ENCODE peak calls at places on chromosomes 16 and 17, in seven cellular contexts. Y is astrocyte of the spinal cord, J is cardiac muscle cell, G is dorsolateral prefrontal cortex, R is suprapubic skin, U is GM12878, T is neural progenitor cell. B is an unnamed sample.

GRCh38 chr17:47999612-48000011 is 28.7 kb downstream of the CDK5RAP3 start:
- DNase-seq in U (no peak), J (no peak), Y (no peak), T (no peak), R (no peak), G (no peak), B (peak; percentile 64)

GRCh38 chr16:81366316-81366932 is 51.7 kb downstream of the GAN start:
- DNase-seq in J (peak; percentile 70), Y (peak; percentile 60), U (peak; percentile 23), T (peak; percentile 60), G (no peak), R (no peak), B (peak; percentile 5)

GRCh38 chr17:81431545-81432482 is 36.6 kb downstream of the BAHCC1 start:
- DNase-seq in G (no peak), J (no peak), T (no peak), Y (no peak), U (no peak), R (no peak), B (no peak)

GRCh38 chr16:87423429-87423828 is 31.3 kb downstream of the MAP1LC3B start:
- DNase-seq in G (no peak), Y (no peak), U (no peak), J (no peak), T (no peak), R (no peak), B (no peak)

GRCh38 chr16:75534560-75535205 is 1.2 kb downstream of the CHST5 start:
- DNase-seq in J (no peak), T (no peak), U (no peak), Y (no peak), G (no peak), R (no peak), B (no peak)

GRCh38 chr17:50114849-50115357 is 15.1 kb downstream of the SAMD14 start:
- DNase-seq in J (peak; percentile 75), T (peak; percentile 85), U (no peak), G (no peak), R (no peak), Y (peak; percentile 70), B (no peak)

GRCh38 chr17:74631468-74632195 is 8.1 kb upstream of the CD300E start:
- DNase-seq in G (no peak), T (no peak), J (peak; percentile 68), R (no peak), U (peak; percentile 45), Y (no peak), B (peak; percentile 18)

GRCh38 chr17:27379863-27380533 is 76.2 kb upstream of the KSR1 start:
- DNase-seq in T (peak; percentile 77), G (peak; percentile 45), R (peak; percentile 82), J (peak; percentile 78), U (no peak), Y (peak; percentile 64), B (no peak)

GRCh38 chr17:10775740-10776333 is 28.1 kb downstream of the TMEM238L start:
- DNase-seq in G (no peak), Y (no peak), T (no peak), J (no peak), R (no peak), U (no peak), B (no peak)

GRCh38 chr16:28549301-28549899 is 4.3 kb upstream of the SGF29 start:
- DNase-seq in G (no peak), R (no peak), J (peak; percentile 68), Y (peak; percentile 38), U (no peak), T (no peak), B (no peak)

GRCh38 chr16:739560-740458 is 988 bp downstream of the CIAO3 start:
- DNase-seq in R (no peak), T (no peak), Y (no peak), G (no peak), U (no peak), J (no peak), B (no peak)

GRCh38 chr16:53071748-53072301 is 17.0 kb downstream of the CHD9 start:
- DNase-seq in Y (peak; percentile 54), J (peak; percentile 85), U (no peak), T (no peak), G (peak; percentile 42), R (no peak), B (no peak)

GRCh38 chr16:4693956-4694663 is 748 bp downstream of the NUDT16L1 start:
- DNase-seq in T (peak; percentile 37), G (no peak), J (peak; percentile 81), Y (peak; percentile 33), R (peak; percentile 80), U (no peak), B (peak; percentile 24)

GRCh38 chr17:7004398-7005253 is 7.8 kb upstream of the RNASEK start:
- DNase-seq in J (peak; percentile 68), U (peak; percentile 26), G (no peak), T (peak; percentile 78), Y (peak; percentile 53), R (no peak), B (no peak)

GRCh38 chr16:67278773-67279295 is 498 bp upstream of the PLEKHG4 start:
- DNase-seq in G (no peak), T (peak; percentile 28), U (no peak), J (no peak), R (no peak), Y (no peak), B (no peak)

GRCh38 chr17:77288115-77288619 is 147.4 kb downstream of the SEC14L1 start:
- DNase-seq in R (no peak), G (no peak), T (no peak), J (no peak), Y (no peak), U (no peak), B (no peak)

GRCh38 chr16:89171216-89172170 is at the start of gene CDH15:
- DNase-seq in Y (peak; percentile 80), U (peak; percentile 80), T (peak; percentile 99), G (peak; percentile 76), J (peak; percentile 88), R (peak; percentile 92), B (peak; percentile 8)

GRCh38 chr16:88681084-88681680 is 5.1 kb downstream of the SNAI3 start:
- DNase-seq in T (peak; percentile 43), G (no peak), R (no peak), U (no peak), Y (no peak), J (no peak), B (no peak)

GRCh38 chr17:75250009-75250471 is 11.4 kb downstream of the GGA3 start:
- DNase-seq in U (peak; percentile 79), Y (peak; percentile 18), G (no peak), J (peak; percentile 70), T (no peak), R (no peak), B (no peak)

GRCh38 chr16:4015275-4015990 is 100.8 kb downstream of the ADCY9 start:
- DNase-seq in R (no peak), J (no peak), T (no peak), G (no peak), Y (no peak), U (no peak), B (no peak)

GRCh38 chr16:55559233-55559632 is 7.3 kb upstream of the CAPNS2 start:
- DNase-seq in G (no peak), T (no peak), R (no peak), U (no peak), J (peak; percentile 55), Y (peak; percentile 69), B (no peak)

GRCh38 chr17:74541176-74542111 is 4.5 kb downstream of the CD300C start:
- DNase-seq in U (no peak), G (no peak), Y (no peak), T (no peak), R (no peak), J (no peak), B (no peak)

GRCh38 chr16:80231888-80232287 is 308.9 kb upstream of the DYNLRB2 start:
- DNase-seq in T (no peak), U (peak; percentile 39), G (no peak), Y (peak; percentile 90), J (peak; percentile 1), R (no peak), B (peak; percentile 63)

DNA sequence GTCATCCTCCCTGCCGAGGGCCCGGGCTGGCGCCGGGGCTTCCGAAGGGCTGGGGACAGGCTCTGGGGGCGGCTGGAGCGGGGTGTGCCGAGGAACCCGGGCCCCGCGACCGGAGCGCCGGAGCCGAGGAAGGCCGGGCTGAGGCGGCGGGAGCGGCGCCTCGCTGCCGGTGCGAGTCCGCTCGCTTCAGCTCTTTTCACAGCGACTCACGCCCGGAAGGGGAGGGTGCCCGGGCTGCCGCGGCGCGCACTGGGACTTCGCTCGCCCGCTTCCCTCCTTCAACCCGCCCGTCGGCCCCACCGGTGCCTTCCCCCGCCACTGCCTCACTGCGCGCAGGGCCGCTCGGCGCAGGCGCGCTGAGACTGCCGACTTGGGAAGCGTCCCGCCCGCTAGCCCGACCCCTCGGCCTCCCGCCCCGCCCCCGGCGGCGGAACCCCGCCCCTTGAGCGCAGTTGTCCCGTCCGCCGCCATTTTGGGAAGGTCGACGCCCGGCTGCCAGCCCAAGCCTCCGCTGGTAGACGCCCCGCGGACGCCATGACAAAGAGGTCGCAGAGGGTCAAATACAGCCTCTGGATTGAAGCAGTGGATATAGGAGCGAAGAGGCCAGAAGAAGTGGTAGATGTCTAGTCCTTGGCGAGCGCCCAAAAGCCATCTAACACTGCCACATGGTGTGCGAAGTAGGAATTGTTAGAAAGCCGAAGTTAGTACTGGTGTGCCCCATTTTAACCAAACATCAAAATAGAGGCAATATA is at the start of gene UBE2G1:
- DNase-seq in T (peak; percentile 99), J (peak; percentile 98), U (peak; percentile 89), Y (peak; percentile 97), R (peak; percentile 98), G (peak; percentile 94), B (peak; percentile 77)
- TF ChIP-seq CTCF in T (peak; percentile 43), J (peak; percentile 27), U (peak; percentile 34), Y (peak; percentile 17), R (peak; percentile 8), G (peak; percentile 49), B (peak; percentile 20)

GRCh38 chr16:31295206-31295605 is 35.4 kb downstream of the ITGAM start:
- DNase-seq in T (no peak), G (no peak), U (no peak), R (no peak), J (no peak), Y (no peak), B (no peak)
- H3K4me3 ChIP-seq in T (no peak overlapping the region), G (no peak overlapping the region), U (no peak overlapping the region), R (no peak overlapping the region), J (no peak overlapping the region), Y (no peak overlapping the region), B (no peak overlapping the region)

GRCh38 chr16:57165923-57166322 is 19.9 kb downstream of the PSME3IP1 start:
- DNase-seq in U (no peak), Y (peak; percentile 60), G (no peak), T (no peak), R (no peak), J (peak; percentile 76), B (no peak)
- TF ChIP-seq CTCF in U (no peak), Y (no peak), G (no peak), T (no peak), R (no peak), J (no peak), B (no peak)

GRCh38 chr16:57541754-57542435 is 548 bp upstream of the ADGRG5 start:
- DNase-seq in R (peak; percentile 47), Y (no peak), U (no peak), G (no peak), T (no peak), J (no peak), B (no peak)

GRCh38 chr16:57548424-57548823 is 6.0 kb downstream of the ADGRG5 start:
- DNase-seq in T (no peak), Y (no peak), J (no peak), R (no peak), G (no peak), U (no peak), B (no peak)

GRCh38 chr16:57540906-57541753 is 1.3 kb upstream of the ADGRG5 start:
- DNase-seq in T (no peak), J (no peak), Y (no peak), U (no peak), R (peak; percentile 47), G (no peak), B (no peak)

GRCh38 chr16:57540387-57540786 is 2.1 kb upstream of the ADGRG5 start:
- DNase-seq in R (peak; percentile 44), T (no peak), U (no peak), G (no peak), J (no peak), Y (no peak), B (no peak)

GRCh38 chr16:57544129-57544653 is 1.7 kb downstream of the ADGRG5 start:
- DNase-seq in R (peak; percentile 43), Y (no peak), G (no peak), T (no peak), J (peak; percentile 66), U (peak; percentile 95), B (no peak)
- H3K4me3 ChIP-seq in R (no peak overlapping the region), Y (no peak overlapping the region), G (no peak overlapping the region), T (no peak overlapping the region), J (no peak overlapping the region), U (peak overlapping the region; percentile 98), B (no peak overlapping the region)

B was measured in AG09309.